ENCODE peak calls at places on chromosomes 16 and 17, in four cellular contexts. One of them, this sample, is unnamed.

GRCh38 chr16:3088450-3088849 is 10.6 kb downstream of the ZSCAN10 start:
- DNase-seq in upper lobe of left lung: peak; percentile 84
- DNase-seq in activated naive CD8-positive, alpha-beta T cell treated with anti-CD3 and anti-CD28 coated beads, Interleukin-2, amount 50 U/mL, for 16 hours: no peak
- DNase-seq in amniotic epithelial cell: no peak
- DNase-seq in this sample: no peak

GRCh38 chr16:361872-362701 is 8.3 kb downstream of the MRPL28 start:
- DNase-seq in activated naive CD8-positive, alpha-beta T cell treated with anti-CD3 and anti-CD28 coated beads, Interleukin-2, amount 50 U/mL, for 16 hours: peak; percentile 36
- DNase-seq in amniotic epithelial cell: peak; percentile 59
- DNase-seq in upper lobe of left lung: peak; percentile 85
- DNase-seq in this sample: peak; percentile 62

GRCh38 chr16:49120631-49121030 is 161.0 kb downstream of the CBLN1 start:
- DNase-seq in amniotic epithelial cell: no peak
- DNase-seq in upper lobe of left lung: no peak
- DNase-seq in activated naive CD8-positive, alpha-beta T cell treated with anti-CD3 and anti-CD28 coated beads, Interleukin-2, amount 50 U/mL, for 16 hours: no peak
- DNase-seq in this sample: no peak

GRCh38 chr16:69469807-69470561 is 45.6 kb downstream of the CYB5B start:
- DNase-seq in upper lobe of left lung: no peak
- DNase-seq in activated naive CD8-positive, alpha-beta T cell treated with anti-CD3 and anti-CD28 coated beads, Interleukin-2, amount 50 U/mL, for 16 hours: no peak
- DNase-seq in amniotic epithelial cell: no peak
- DNase-seq in this sample: no peak

GRCh38 chr17:79022507-79022991 is 1.4 kb upstream of the C1QTNF1 start:
- DNase-seq in activated naive CD8-positive, alpha-beta T cell treated with anti-CD3 and anti-CD28 coated beads, Interleukin-2, amount 50 U/mL, for 16 hours: no peak
- DNase-seq in amniotic epithelial cell: no peak
- DNase-seq in upper lobe of left lung: peak; percentile 83
- DNase-seq in this sample: no peak

GRCh38 chr16:30923554-30924085 is at the start of gene FBXL19:
- DNase-seq in upper lobe of left lung: no peak
- DNase-seq in amniotic epithelial cell: no peak
- DNase-seq in activated naive CD8-positive, alpha-beta T cell treated with anti-CD3 and anti-CD28 coated beads, Interleukin-2, amount 50 U/mL, for 16 hours: no peak
- DNase-seq in this sample: no peak

GRCh38 chr17:46125831-46126230 is 67.4 kb downstream of the KANSL1 start:
- DNase-seq in activated naive CD8-positive, alpha-beta T cell treated with anti-CD3 and anti-CD28 coated beads, Interleukin-2, amount 50 U/mL, for 16 hours: no peak
- DNase-seq in upper lobe of left lung: no peak
- DNase-seq in amniotic epithelial cell: peak; percentile 83
- DNase-seq in this sample: no peak

GRCh38 chr17:50196826-50197225 is 4.6 kb downstream of the COL1A1 start:
- DNase-seq in amniotic epithelial cell: no peak
- DNase-seq in upper lobe of left lung: no peak
- DNase-seq in activated naive CD8-positive, alpha-beta T cell treated with anti-CD3 and anti-CD28 coated beads, Interleukin-2, amount 50 U/mL, for 16 hours: no peak
- DNase-seq in this sample: no peak

GRCh38 chr16:82758904-82759303 is 132.1 kb downstream of the CDH13 start:
- DNase-seq in activated naive CD8-positive, alpha-beta T cell treated with anti-CD3 and anti-CD28 coated beads, Interleukin-2, amount 50 U/mL, for 16 hours: no peak
- DNase-seq in upper lobe of left lung: no peak
- DNase-seq in amniotic epithelial cell: no peak
- DNase-seq in this sample: no peak

GRCh38 chr17:944266-944665 is 35.3 kb downstream of the NXN start:
- DNase-seq in activated naive CD8-positive, alpha-beta T cell treated with anti-CD3 and anti-CD28 coated beads, Interleukin-2, amount 50 U/mL, for 16 hours: no peak
- DNase-seq in amniotic epithelial cell: no peak
- DNase-seq in upper lobe of left lung: no peak
- DNase-seq in this sample: no peak

GRCh38 chr17:32102697-32103096 is 39.6 kb upstream of the RHOT1 start:
- DNase-seq in activated naive CD8-positive, alpha-beta T cell treated with anti-CD3 and anti-CD28 coated beads, Interleukin-2, amount 50 U/mL, for 16 hours: no peak
- DNase-seq in amniotic epithelial cell: peak; percentile 29
- DNase-seq in upper lobe of left lung: no peak
- DNase-seq in this sample: no peak

This sample was measured in activated CD4-positive, CD25-positive, alpha-beta regulatory T cell treated with anti-CD3 and anti-CD28 coated beads, Interleukin-2, amount 50 U/mL, for 16 hours.